ENCODE peak calls at places on chromosomes 1 and 21, in five cellular contexts. U, D, K, B and T are unnamed samples.

GRCh38 chr1:50930965-50931737 is 28.9 kb downstream of the FAF1 start:
- DNase-seq in U (no peak), D (no peak), K (no peak), B (no peak), T (no peak)

GRCh38 chr1:236938745-236939144 is 65.5 kb downstream of the MT1HL1 start:
- DNase-seq in U (no peak), D (no peak), K (no peak), B (no peak), T (no peak)

GRCh38 chr1:151905070-151905442 is 4.3 kb downstream of the THEM4 start:
- DNase-seq in U (no peak), D (peak; percentile 53), K (peak; percentile 48), B (no peak), T (no peak)

GRCh38 chr1:95384570-95384969 is 150.6 kb downstream of the RWDD3 start:
- DNase-seq in U (no peak), D (peak; percentile 2), K (no peak), B (no peak), T (peak; percentile 6)

GRCh38 chr1:191959856-191960255 is 198.4 kb upstream of the RGS18 start:
- DNase-seq in U (no peak), D (no peak), K (no peak), B (no peak), T (no peak)

GRCh38 chr1:11157867-11158266 is 31.3 kb upstream of the ANGPTL7 start:
- DNase-seq in U (peak; percentile 81), D (no peak), K (no peak), B (peak; percentile 73), T (peak; percentile 32)

GRCh38 chr1:214727274-214727673 is 124.3 kb downstream of the CENPF start:
- DNase-seq in U (no peak), D (no peak), K (no peak), B (no peak), T (no peak)

GRCh38 chr1:221449801-221450470 is 292.0 kb downstream of the DUSP10 start:
- DNase-seq in U (no peak), D (no peak), K (no peak), B (peak; percentile 35), T (no peak)

GRCh38 chr21:39518845-39519205 is 67.1 kb downstream of the SH3BGR start:
- DNase-seq in U (no peak), D (no peak), K (no peak), B (no peak), T (no peak)

GRCh38 chr1:37037675-37038074 is 3.4 kb upstream of the GRIK3 start:
- DNase-seq in U (peak; percentile 86), D (no peak), K (no peak), B (no peak), T (no peak)

GRCh38 chr1:115220340-115221030 is 117.6 kb downstream of the NGF start:
- DNase-seq in U (no peak), D (no peak), K (no peak), B (no peak), T (no peak)